ENCODE peak calls at places on chromosome 22, in nine cellular contexts. R is neural crest cell; J is stimulated activated naive CD4-positive, alpha-beta T cell; I is stimulated activated CD4-positive, alpha-beta T cell treated with anti-CD3 and anti-CD28 coated beads, Interleukin-1b, Interleukin-23, amount 100 ng/mL, for 24 hours; M is progenitor cell of endocrine pancreas; D is H54; H is kidney glomerular epithelial cell; T is IMR-90; N is HFFc6. E is an unnamed sample.

GRCh38 chr22:45310331-45311032 is 748 bp downstream of the FAM118A start:
- DNase-seq in J (no peak), N (no peak), D (no peak), I (no peak), R (no peak), T (no peak), M (no peak), H (no peak), E (no peak)

GRCh38 chr22:37765498-37765897 is 42.2 kb upstream of the GCAT start:
- DNase-seq in M (no peak), H (no peak), T (no peak), D (no peak), I (no peak), J (no peak), N (no peak), R (no peak), E (no peak)

GRCh38 chr22:50276143-50276542 is 6.0 kb upstream of the MAPK11 start:
- DNase-seq in N (no peak), D (no peak), J (no peak), I (no peak), T (peak), M (no peak), R (no peak), H (peak), E (peak)

GRCh38 chr22:27651486-27651885 is 150.1 kb downstream of the MN1 start:
- DNase-seq in J (no peak), D (no peak), T (no peak), N (no peak), M (no peak), R (no peak), I (no peak), H (no peak), E (no peak)

GRCh38 chr22:24305260-24305692 is 34.6 kb downstream of the SPECC1L start:
- DNase-seq in J (no peak), D (no peak), R (no peak), N (peak), H (no peak), M (no peak), T (peak), I (no peak), E (no peak)

GRCh38 chr22:21766933-21767462 is 31.4 kb upstream of the YPEL1 start:
- DNase-seq in N (no peak), J (no peak), H (no peak), I (peak), T (no peak), M (no peak), D (no peak), R (no peak), E (no peak)

GRCh38 chr22:28989035-28989464 is 72.6 kb downstream of the C22orf31 start:
- DNase-seq in I (no peak), H (peak), D (no peak), T (no peak), N (no peak), R (no peak), M (no peak), J (no peak), E (no peak)

GRCh38 chr22:24483966-24484545 is 11.1 kb upstream of the UPB1 start:
- DNase-seq in T (peak), J (no peak), M (no peak), H (no peak), N (no peak), D (no peak), R (no peak), I (no peak), E (no peak)

GRCh38 chr22:40094449-40094848 is 83.3 kb upstream of the TNRC6B start:
- DNase-seq in J (no peak), R (no peak), N (no peak), D (no peak), T (peak), I (no peak), H (no peak), M (no peak), E (no peak)

GRCh38 chr22:41976070-41976901 is 7.0 kb downstream of the SEPTIN3 start:
- DNase-seq in N (no peak), T (no peak), M (peak), D (no peak), R (peak), I (no peak), H (no peak), J (no peak), E (peak)

GRCh38 chr22:22887621-22888503 is at the start of gene IGLL5:
- DNase-seq in N (no peak), J (no peak), M (no peak), D (no peak), I (no peak), H (no peak), T (no peak), R (no peak), E (no peak)

GRCh38 chr22:35208003-35208402 is 49.3 kb upstream of the HMGXB4 start:
- DNase-seq in D (no peak), J (no peak), M (no peak), N (no peak), I (no peak), T (no peak), H (no peak), R (no peak), E (no peak)

GRCh38 chr22:43862074-43862881 is at the start of gene SULT4A1:
- DNase-seq in M (no peak), D (no peak), T (peak), H (no peak), N (no peak), R (peak), I (no peak), J (no peak), E (peak)